ENCODE peak calls at places on chromosome 2, in eight cellular contexts. G is brain microvascular endothelial cell, I is body of pancreas, H is heart left ventricle, L is osteoblast, W is testis, Z is AG04450, D is adrenal gland. E is an unnamed sample.

GRCh38 chr2:69816923-69817542 is 12.4 kb upstream of the GMCL1 start:
- DNase-seq in G (peak), I (peak), H (peak), L (peak), W (peak), Z (peak), D (peak), E (no peak)

GRCh38 chr2:158006961-158007664 is 94.6 kb upstream of the UPP2 start:
- DNase-seq in G (no peak), I (peak), H (no peak), L (no peak), W (no peak), Z (no peak), D (no peak), E (no peak)

GRCh38 chr2:85133751-85134254 is 611 bp downstream of the TCF7L1 start:
- DNase-seq in G (no peak), I (peak), H (peak), L (peak), W (peak), Z (no peak), D (peak), E (peak)

GRCh38 chr2:37230581-37230980 is 815 bp downstream of the CEBPZ start:
- DNase-seq in G (no peak), I (no peak), H (no peak), L (no peak), W (no peak), Z (no peak), D (no peak), E (no peak)

GRCh38 chr2:240965296-240965904 is 33.0 kb upstream of the SNED1 start:
- DNase-seq in G (no peak), I (no peak), H (peak), L (peak), W (peak), Z (no peak), D (no peak), E (peak)

GRCh38 chr2:129859141-129859540 is 120.3 kb upstream of the RAB6C start:
- DNase-seq in G (no peak), I (no peak), H (no peak), L (no peak), W (no peak), Z (no peak), D (no peak), E (no peak)

GRCh38 chr2:197960765-197961164 is 156.4 kb downstream of the PLCL1 start:
- DNase-seq in G (no peak), I (no peak), H (no peak), L (no peak), W (no peak), Z (no peak), D (no peak), E (no peak)

GRCh38 chr2:99469394-99469793 is 20.4 kb downstream of the REV1 start:
- DNase-seq in G (no peak), I (no peak), H (no peak), L (peak), W (no peak), Z (no peak), D (no peak), E (no peak)

GRCh38 chr2:39736593-39736992 is 42.5 kb downstream of the THUMPD2 start:
- DNase-seq in G (peak), I (no peak), H (no peak), L (no peak), W (no peak), Z (peak), D (no peak), E (no peak)

GRCh38 chr2:5722236-5722635 is 30.1 kb downstream of the SOX11 start:
- DNase-seq in G (no peak), I (no peak), H (no peak), L (no peak), W (no peak), Z (no peak), D (no peak), E (no peak)

GRCh38 chr2:185147361-185147760 is 549.0 kb downstream of the ZNF804A start:
- DNase-seq in G (no peak), I (no peak), H (no peak), L (no peak), W (no peak), Z (no peak), D (no peak), E (no peak)

GRCh38 chr2:197777823-197778407 is 7.2 kb downstream of the BOLL start:
- DNase-seq in G (no peak), I (no peak), H (no peak), L (no peak), W (no peak), Z (peak), D (no peak), E (no peak)

GRCh38 chr2:231094671-231095346 is 30.0 kb downstream of the HTR2B start:
- DNase-seq in G (no peak), I (no peak), H (no peak), L (no peak), W (no peak), Z (no peak), D (no peak), E (no peak)

GRCh38 chr2:5798083-5798482 is 105.9 kb downstream of the SOX11 start:
- DNase-seq in G (peak), I (no peak), H (no peak), L (no peak), W (no peak), Z (peak), D (no peak), E (no peak)

GRCh38 chr2:3639653-3640052 is 18.3 kb upstream of the ALLC start:
- DNase-seq in G (no peak), I (no peak), H (peak), L (peak), W (peak), Z (no peak), D (no peak), E (no peak)

GRCh38 chr2:29309090-29310054 is 194.2 kb downstream of the CLIP4 start:
- DNase-seq in G (peak), I (peak), H (peak), L (peak), W (peak), Z (peak), D (peak), E (peak)

GRCh38 chr2:241505781-241506201 is 2.6 kb downstream of the STK25 start:
- DNase-seq in G (no peak), I (no peak), H (no peak), L (peak), W (no peak), Z (no peak), D (no peak), E (no peak)

GRCh38 chr2:126909781-126910180 is 11.1 kb downstream of the TEX51 start:
- DNase-seq in G (no peak), I (no peak), H (no peak), L (no peak), W (no peak), Z (no peak), D (no peak), E (no peak)

GRCh38 chr2:157304811-157305712 is 20.6 kb downstream of the ERMN start:
- DNase-seq in G (peak), I (no peak), H (no peak), L (no peak), W (no peak), Z (peak), D (no peak), E (no peak)

GRCh38 chr2:96500385-96501066 is 4.6 kb downstream of the NEURL3 start:
- DNase-seq in G (no peak), I (no peak), H (no peak), L (no peak), W (no peak), Z (no peak), D (no peak), E (no peak)

GRCh38 chr2:183024701-183025100 is 13.6 kb downstream of the NCKAP1 start:
- DNase-seq in G (no peak), I (no peak), H (no peak), L (no peak), W (no peak), Z (no peak), D (no peak), E (no peak)

GRCh38 chr2:106193491-106193976 is 567 bp downstream of the UXS1 start:
- DNase-seq in G (no peak), I (peak), H (peak), L (peak), W (peak), Z (no peak), D (peak), E (peak)

GRCh38 chr2:182447843-182448242 is 21.0 kb upstream of the PDE1A start:
- DNase-seq in G (peak), I (no peak), H (no peak), L (no peak), W (no peak), Z (peak), D (no peak), E (no peak)

GRCh38 chr2:240358080-240358479 is 77.4 kb upstream of the GPC1 start:
- DNase-seq in G (no peak), I (no peak), H (no peak), L (peak), W (no peak), Z (no peak), D (no peak), E (no peak)

GRCh38 chr2:120552800-120553471 is 182.7 kb upstream of the GLI2 start:
- DNase-seq in G (peak), I (peak), H (peak), L (no peak), W (peak), Z (no peak), D (peak), E (peak)

GRCh38 chr2:52072949-52073348 is 1041.0 kb upstream of the NRXN1 start:
- DNase-seq in G (no peak), I (no peak), H (no peak), L (no peak), W (no peak), Z (no peak), D (no peak), E (no peak)

GRCh38 chr2:98299506-98299905 is 46.8 kb upstream of the CNGA3 start:
- DNase-seq in G (no peak), I (no peak), H (no peak), L (no peak), W (no peak), Z (no peak), D (no peak), E (no peak)

DNA sequence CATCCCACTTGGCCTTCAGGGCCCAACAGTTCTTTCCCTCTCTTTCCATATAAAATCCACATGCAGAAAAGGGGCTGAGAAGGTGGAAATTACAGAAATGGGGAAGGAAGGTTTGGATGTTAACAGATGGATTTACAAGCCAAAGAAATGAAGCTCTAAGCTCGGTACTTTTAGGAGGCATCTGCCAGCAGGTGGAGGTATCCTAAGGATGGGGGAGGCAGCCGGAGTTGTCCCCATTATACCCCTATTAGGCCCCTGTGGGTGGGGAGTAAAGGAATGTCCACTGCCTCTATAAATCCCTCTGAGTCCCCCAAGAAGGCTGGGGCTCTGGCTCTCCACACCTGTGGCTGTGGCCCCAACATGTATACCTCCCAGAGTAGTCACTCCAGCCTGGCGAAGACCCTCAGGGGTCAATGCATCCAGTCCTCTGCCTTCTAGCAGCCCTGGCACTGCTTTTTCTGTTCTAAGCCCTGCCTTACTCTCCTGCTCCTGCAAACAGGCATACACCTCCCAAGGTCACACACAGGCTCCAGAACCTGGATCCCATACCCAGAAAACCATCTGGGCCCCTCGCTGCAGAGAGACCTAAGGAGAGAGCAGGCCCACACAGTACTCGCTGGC is 1.2 kb downstream of the FBXO41 start:
- DNase-seq in G (no peak), I (no peak), H (no peak), L (peak), W (no peak), Z (no peak), D (no peak), E (no peak)
- TF ChIP-seq CTCF in G (no peak), I (no peak), H (no peak), L (no peak), W (no peak), Z (no peak), D (no peak), E (no peak)

GRCh38 chr2:207786956-207787516 is 17.3 kb upstream of the FZD5 start:
- DNase-seq in G (no peak), I (no peak), H (no peak), L (no peak), W (no peak), Z (no peak), D (no peak), E (no peak)
- H3K4me3 ChIP-seq in G (no peak), I (no peak), H (no peak), L (no peak), W (no peak), Z (no peak), D (no peak), E (no peak)

GRCh38 chr2:140627136-140627535 is 1503.7 kb downstream of the LRP1B start:
- DNase-seq in G (no peak), I (no peak), H (no peak), L (no peak), W (no peak), Z (no peak), D (no peak), E (no peak)
- H3K27ac ChIP-seq in G (no peak), I (no peak), H (no peak), L (no peak), W (no peak), Z (no peak), D (no peak), E (no peak)

GRCh38 chr2:238305092-238305862 is 15.0 kb upstream of the TRAF3IP1 start:
- DNase-seq in G (no peak), I (no peak), H (no peak), L (peak), W (no peak), Z (no peak), D (no peak), E (no peak)
- TF ChIP-seq CTCF in G (peak), I (peak), H (no peak), L (peak), W (peak), Z (peak), D (no peak), E (no peak)

DNA sequence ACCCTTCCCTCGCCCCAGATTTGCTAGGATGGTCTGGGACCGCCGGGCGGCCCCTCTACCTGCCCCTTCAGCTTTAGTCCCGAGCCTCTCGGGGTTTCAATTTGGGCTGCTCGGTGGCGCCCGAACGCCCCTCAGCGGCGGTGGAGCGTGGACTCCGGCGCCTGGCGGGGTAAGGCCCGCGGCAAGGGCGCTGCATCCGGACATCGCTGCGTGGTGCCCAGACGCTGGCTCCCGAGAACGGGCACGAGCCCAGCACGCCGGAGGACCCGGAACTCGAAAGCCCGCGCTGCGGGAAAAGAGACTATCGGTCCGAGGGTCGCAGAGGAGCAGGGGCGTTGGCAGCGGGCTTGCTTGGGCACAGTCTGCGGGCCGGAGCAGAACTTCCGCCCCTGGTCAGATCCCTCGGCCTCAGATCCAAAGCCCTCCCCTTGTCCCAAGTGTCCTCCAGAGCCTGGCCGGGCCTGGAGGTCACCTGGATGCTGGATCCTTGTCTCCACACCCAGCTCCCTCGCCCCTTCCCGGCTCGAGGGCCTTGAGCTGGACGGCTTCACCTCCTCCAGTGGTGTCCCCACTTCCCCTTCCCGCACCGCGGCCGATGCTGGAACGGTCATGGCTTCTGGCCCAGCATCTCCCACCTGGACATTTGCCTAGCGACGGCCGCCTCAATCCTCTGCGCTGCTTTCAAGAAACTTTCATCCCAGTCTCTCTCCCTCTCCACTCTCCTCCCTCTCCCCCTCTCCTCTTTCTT is 2.9 kb upstream of the OTX1 start:
- DNase-seq in G (no peak), I (no peak), H (peak), L (peak), W (no peak), Z (no peak), D (no peak), E (no peak)
- H3K4me3 ChIP-seq in G (peak), I (no peak), H (no peak), L (no peak), W (no peak), Z (no peak), D (no peak), E (peak)

DNA sequence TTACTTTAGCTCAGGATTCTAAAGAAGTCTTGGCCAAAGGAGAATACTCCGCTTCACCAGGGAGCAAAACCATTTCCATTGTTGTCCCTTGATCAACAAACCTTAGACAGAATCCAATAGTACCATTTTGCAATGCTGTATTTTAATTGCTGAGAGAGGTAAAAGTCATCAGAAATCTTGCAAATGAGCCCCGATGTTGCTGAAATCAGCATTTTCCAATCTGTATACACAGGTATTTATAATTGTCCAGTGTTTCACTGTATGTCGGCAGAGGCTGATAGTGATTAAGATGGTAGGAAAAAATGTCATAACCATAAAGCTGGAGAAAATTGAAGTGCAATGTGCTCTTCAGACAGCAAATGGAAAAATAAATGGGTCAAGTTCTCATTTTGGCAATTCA is 170.0 kb upstream of the ARL4C start:
- DNase-seq in G (no peak), I (no peak), H (no peak), L (no peak), W (no peak), Z (no peak), D (no peak), E (no peak)
- H3K27ac ChIP-seq in G (no peak), I (no peak), H (no peak), L (no peak), W (no peak), Z (no peak), D (no peak), E (no peak)

E was measured in heart right ventricle.